ENCODE peak calls at places on chromosomes 3 and 15, in five cellular contexts. V is Kasumi-1; L is cardiac fibroblast; F is stimulated activated CD4-positive, alpha-beta T cell treated with anti-CD3 and anti-CD28 coated beads, Interleukin-2, amount 100 ng/mL, for 48 hours; U is fibroblast of pulmonary artery. X is an unnamed sample.

GRCh38 chr3:127177226-127177625 is 15.7 kb upstream of the PRR23E start:
- DNase-seq in L (peak), V (no peak), F (no peak), U (peak), X (no peak)

GRCh38 chr3:76826915-76827314 is 213.0 kb upstream of the ROBO2 start:
- DNase-seq in U (no peak), V (no peak), F (no peak), L (no peak), X (no peak)

GRCh38 chr3:155598671-155599070 is 146.2 kb downstream of the PLCH1 start:
- DNase-seq in V (no peak), U (no peak), F (no peak), L (no peak), X (no peak)

GRCh38 chr3:193317901-193318300 is 60.7 kb downstream of the ATP13A5 start:
- DNase-seq in F (no peak), V (no peak), U (no peak), L (no peak), X (no peak)

GRCh38 chr3:127254730-127255129 is 33.1 kb downstream of the PRR20G start:
- DNase-seq in U (peak), V (no peak), F (no peak), L (peak), X (no peak)

GRCh38 chr15:48084759-48085420 is 35.9 kb upstream of the SLC24A5 start:
- DNase-seq in F (no peak), V (peak), U (peak), L (peak), X (no peak)

GRCh38 chr3:190225186-190225692 is 97.0 kb downstream of the CLDN1 start:
- DNase-seq in F (no peak), V (peak), U (peak), L (peak), X (peak)

GRCh38 chr3:95971573-95971972 is 842.8 kb upstream of the EPHA6 start:
- DNase-seq in L (peak), U (peak), V (no peak), F (no peak), X (no peak)

GRCh38 chr3:39937315-39937714 is 127.9 kb downstream of the MYRIP start:
- DNase-seq in L (no peak), U (no peak), F (no peak), V (no peak), X (no peak)

GRCh38 chr3:69324362-69325025 is 61.4 kb downstream of the FRMD4B start:
- DNase-seq in L (peak), F (no peak), V (peak), U (peak), X (peak)

GRCh38 chr3:112582242-112582874 is 20.5 kb downstream of the SLC35A5 start:
- DNase-seq in V (peak), U (peak), L (peak), F (peak), X (peak)

GRCh38 chr15:101145362-101145761 is 106.5 kb downstream of the CHSY1 start:
- DNase-seq in F (no peak), L (peak), V (no peak), U (no peak), X (no peak)

GRCh38 chr3:172595648-172596393 is 72.6 kb upstream of the TNFSF10 start:
- DNase-seq in L (peak), U (peak), F (no peak), V (peak), X (peak)

GRCh38 chr3:31724681-31725080 is 192.0 kb downstream of the STT3B start:
- DNase-seq in L (peak), F (no peak), U (peak), V (peak), X (no peak)

GRCh38 chr15:92921215-92922131 is 21.3 kb downstream of the CHD2 start:
- DNase-seq in U (no peak), L (peak), V (no peak), F (no peak), X (no peak)

GRCh38 chr3:51982352-51982837 is 940 bp upstream of the ACY1 start:
- DNase-seq in V (peak), F (no peak), U (no peak), L (no peak), X (no peak)

GRCh38 chr15:74422723-74423442 is 10.9 kb downstream of the SEMA7A start:
- DNase-seq in F (no peak), L (peak), U (peak), V (no peak), X (no peak)

GRCh38 chr3:196979545-196979944 is 10.9 kb upstream of the PIGZ start:
- DNase-seq in U (peak), L (peak), V (no peak), F (no peak), X (no peak)

GRCh38 chr3:67437789-67438188 is 216.6 kb downstream of the SUCLG2 start:
- DNase-seq in V (no peak), U (no peak), F (no peak), L (no peak), X (no peak)

GRCh38 chr3:133895208-133896001 is at the start of gene RAB6B:
- DNase-seq in V (peak), U (peak), F (no peak), L (peak), X (no peak)

GRCh38 chr3:159025733-159026132 is 223.9 kb downstream of the MFSD1 start:
- DNase-seq in L (no peak), F (no peak), U (no peak), V (no peak), X (no peak)

GRCh38 chr15:79243723-79244122 is 38.8 kb upstream of the ANKRD34C start:
- DNase-seq in L (peak), F (no peak), V (no peak), U (peak), X (no peak)

GRCh38 chr15:31280037-31280830 is 46.4 kb upstream of the KLF13 start:
- DNase-seq in L (no peak), V (no peak), F (no peak), U (no peak), X (no peak)

GRCh38 chr3:133821767-133822638 is 16.4 kb downstream of the SRPRB start:
- DNase-seq in U (peak), L (peak), F (no peak), V (peak), X (no peak)

GRCh38 chr3:126488205-126488604 is 12.5 kb upstream of the ZXDC start:
- DNase-seq in L (no peak), V (peak), U (no peak), F (no peak), X (no peak)

GRCh38 chr3:113838631-113839209 is at the start of gene GRAMD1C:
- DNase-seq in U (peak), V (peak), F (peak), L (peak), X (peak)

GRCh38 chr3:32596926-32597369 is 26.3 kb upstream of the DYNC1LI1 start:
- DNase-seq in F (no peak), U (peak), V (no peak), L (peak), X (no peak)

GRCh38 chr3:111471851-111472250 is 70.1 kb upstream of the CD96 start:
- DNase-seq in U (no peak), V (no peak), L (peak), F (no peak), X (no peak)

GRCh38 chr15:23038741-23039150 is 623 bp downstream of the TUBGCP5 start:
- DNase-seq in L (peak), V (peak), F (no peak), U (peak), X (no peak)

GRCh38 chr15:59867436-59867835 is 136.7 kb upstream of the FOXB1 start:
- DNase-seq in L (no peak), F (no peak), V (no peak), U (no peak), X (no peak)

GRCh38 chr3:49092948-49093852 is 671 bp downstream of the QRICH1 start:
- DNase-seq in L (peak), F (peak), U (peak), V (peak), X (peak)

GRCh38 chr15:97648728-97649127 is 311.8 kb upstream of the ARRDC4 start:
- DNase-seq in L (no peak), V (no peak), F (no peak), U (no peak), X (no peak)

GRCh38 chr3:172181936-172182708 is 142.7 kb downstream of the FNDC3B start:
- DNase-seq in F (no peak), U (peak), V (peak), L (peak), X (no peak)

GRCh38 chr3:146421814-146422748 is 47.3 kb downstream of the PLSCR2 start:
- DNase-seq in L (peak), F (no peak), U (peak), V (no peak), X (no peak)

GRCh38 chr3:41164776-41165175 is 34.5 kb upstream of the CTNNB1 start:
- DNase-seq in U (no peak), V (no peak), L (no peak), F (no peak), X (no peak)

GRCh38 chr3:184716652-184717607 is 5.1 kb upstream of the MAGEF1 start:
- DNase-seq in U (peak), V (peak), F (no peak), L (peak), X (no peak)

GRCh38 chr3:61771976-61772375 is 210.6 kb downstream of the PTPRG start:
- DNase-seq in V (no peak), F (no peak), U (no peak), L (peak), X (no peak)

GRCh38 chr3:186053954-186054353 is 54.9 kb downstream of the ETV5 start:
- DNase-seq in F (no peak), L (peak), U (peak), V (no peak), X (no peak)

GRCh38 chr3:189908646-189909045 is 212.1 kb downstream of the P3H2 start:
- DNase-seq in U (peak), F (no peak), V (no peak), L (peak), X (no peak)

GRCh38 chr15:43974852-43975251 is 148.1 kb downstream of the WDR76 start:
- DNase-seq in F (no peak), U (no peak), V (no peak), L (no peak), X (no peak)